ENCODE peak calls at places on chromosomes 11 and 22, in ten cellular contexts. J is activated CD4-positive, alpha-beta T cell treated with anti-CD3 and anti-CD28 coated beads, Interleukin-2, amount 50 U/mL, for 1 hour; X is stimulated activated CD4-positive, alpha-beta T cell treated with anti-CD3 and anti-CD28 coated beads, TNF-alpha, amount 100 ng/mL, for 1 hour; Z is activated CD4-positive, alpha-beta memory T cell treated with anti-CD3 and anti-CD28 coated beads for 36 hours; M is AG09309; P is NCI-H82; Y is COLO829; R is HTR-8/SVneo; B is Panc1; N is EL. T is an unnamed sample.

GRCh38 chr11:112784323-112785073 is 176.7 kb upstream of the NCAM1 start:
- DNase-seq in J (no peak), P (peak), N (peak), B (no peak), M (peak), X (no peak), Y (peak), R (no peak), Z (no peak), T (no peak)

GRCh38 chr22:27153386-27153785 is 496.0 kb downstream of the MIAT start:
- DNase-seq in X (no peak), Y (no peak), B (no peak), M (no peak), R (no peak), J (no peak), Z (no peak), N (peak), P (no peak), T (no peak)

GRCh38 chr11:118286545-118286944 is 18.0 kb upstream of the CD3E start:
- DNase-seq in Z (no peak), J (no peak), P (no peak), N (no peak), Y (no peak), B (no peak), R (no peak), M (no peak), X (no peak), T (no peak)

GRCh38 chr11:44876923-44877322 is 73.8 kb downstream of the TP53I11 start:
- DNase-seq in M (no peak), P (no peak), Y (no peak), B (no peak), X (no peak), Z (no peak), N (no peak), R (no peak), J (no peak), T (no peak)

GRCh38 chr22:39150848-39151215 is 1.6 kb downstream of the CBX7 start:
- DNase-seq in Z (no peak), R (no peak), N (no peak), B (no peak), Y (no peak), J (no peak), P (no peak), M (no peak), X (no peak), T (no peak)

GRCh38 chr22:49351761-49352221 is 475.9 kb downstream of the BRD1 start:
- DNase-seq in Z (no peak), B (no peak), P (no peak), J (no peak), M (no peak), R (no peak), N (no peak), Y (no peak), X (no peak), T (no peak)

GRCh38 chr11:16087886-16088285 is 268.5 kb downstream of the SOX6 start:
- DNase-seq in M (no peak), X (no peak), R (no peak), B (no peak), P (no peak), N (no peak), J (no peak), Z (no peak), Y (no peak), T (no peak)

GRCh38 chr11:57279131-57279530 is 42.1 kb upstream of the APLNR start:
- DNase-seq in N (peak), P (no peak), B (no peak), Z (no peak), M (no peak), R (no peak), J (no peak), Y (no peak), X (no peak), T (no peak)

GRCh38 chr22:24361976-24362646 is 65.3 kb upstream of the ADORA2A start:
- DNase-seq in R (no peak), X (no peak), J (no peak), Y (no peak), P (peak), M (no peak), B (no peak), N (no peak), Z (no peak), T (no peak)

GRCh38 chr11:46348566-46348981 is 1.3 kb downstream of the DGKZ start:
- DNase-seq in B (no peak), P (no peak), N (no peak), R (no peak), X (no peak), J (peak), Y (no peak), M (no peak), Z (peak), T (no peak)

GRCh38 chr11:10764412-10764811 is 13.4 kb downstream of the CTR9 start:
- DNase-seq in R (no peak), M (no peak), Z (no peak), Y (no peak), P (no peak), X (no peak), B (no peak), J (no peak), N (no peak), T (no peak)

GRCh38 chr22:21015051-21016006 is at the start of gene P2RX6:
- DNase-seq in M (no peak), N (no peak), X (no peak), Y (no peak), J (no peak), R (no peak), P (peak), Z (no peak), B (no peak), T (no peak)

GRCh38 chr11:72411623-72412532 is 22.5 kb downstream of the CLPB start:
- DNase-seq in J (no peak), Z (no peak), R (no peak), M (no peak), X (no peak), Y (no peak), N (no peak), P (peak), B (no peak), T (no peak)

GRCh38 chr11:96207459-96208449 is 135.2 kb downstream of the MAML2 start:
- DNase-seq in Z (peak), M (no peak), J (no peak), Y (peak), P (peak), B (no peak), N (peak), X (no peak), R (no peak), T (no peak)

GRCh38 chr11:94536386-94536785 is 7.3 kb upstream of the FUT4 start:
- DNase-seq in N (no peak), P (no peak), B (no peak), J (no peak), Y (no peak), X (no peak), M (no peak), R (no peak), Z (no peak), T (no peak)

GRCh38 chr11:64925536-64926449 is 1.3 kb downstream of the PPP2R5B start:
- DNase-seq in J (no peak), P (no peak), X (no peak), R (no peak), M (no peak), B (no peak), Z (no peak), N (no peak), Y (no peak), T (no peak)

GRCh38 chr11:100753562-100753961 is 66.5 kb downstream of the ARHGAP42 start:
- DNase-seq in M (no peak), Z (no peak), N (no peak), X (no peak), Y (no peak), P (peak), B (no peak), J (no peak), R (no peak), T (no peak)

GRCh38 chr22:49332691-49333090 is 495.0 kb downstream of the BRD1 start:
- DNase-seq in N (no peak), Y (no peak), P (no peak), M (no peak), J (no peak), R (no peak), X (no peak), Z (no peak), B (no peak), T (no peak)

GRCh38 chr11:129701706-129702105 is 113.9 kb upstream of the TMEM45B start:
- DNase-seq in R (no peak), B (no peak), N (no peak), M (no peak), X (no peak), J (no peak), Z (no peak), P (no peak), Y (no peak), T (no peak)

GRCh38 chr11:61639816-61640443 is 40.3 kb upstream of the DAGLA start:
- DNase-seq in N (no peak), X (no peak), J (no peak), B (no peak), Z (no peak), M (no peak), R (no peak), Y (no peak), P (no peak), T (no peak)

GRCh38 chr22:29988719-29989118 is 91.5 kb upstream of the HORMAD2 start:
- DNase-seq in P (no peak), J (no peak), B (no peak), X (no peak), Y (no peak), N (no peak), M (no peak), R (no peak), Z (no peak), T (no peak)